ENCODE peak calls at places on chromosomes 13 and 19, in four cellular contexts. R is left ventricle myocardium inferior, E is GM23338, Y is transverse colon. U is an unnamed sample.

GRCh38 chr13:29465741-29466293 is 129.7 kb downstream of the SLC7A1 start:
- DNase-seq in R (peak; percentile 51), E (no peak), Y (no peak), U (peak; percentile 42)

GRCh38 chr13:44452418-44452817 is 78.8 kb downstream of the SERP2 start:
- DNase-seq in R (no peak), E (no peak), Y (no peak), U (no peak)

GRCh38 chr13:54775501-54776191 is 1747.0 kb downstream of the OLFM4 start:
- DNase-seq in R (no peak), E (no peak), Y (no peak), U (no peak)

GRCh38 chr19:44720945-44721344 is 22.0 kb downstream of the CEACAM16 start:
- DNase-seq in R (no peak), E (no peak), Y (no peak), U (no peak)

GRCh38 chr13:51785592-51786424 is 18.2 kb downstream of the DHRS12 start:
- DNase-seq in R (peak; percentile 76), E (no peak), Y (no peak), U (no peak)

GRCh38 chr13:79659161-79659560 is 178.2 kb downstream of the NDFIP2 start:
- DNase-seq in R (peak; percentile 47), E (peak; percentile 10), Y (no peak), U (no peak)

GRCh38 chr13:111303559-111303958 is 16.9 kb upstream of the TEX29 start:
- DNase-seq in R (no peak), E (no peak), Y (no peak), U (no peak)

GRCh38 chr13:97131447-97131846 is 90.7 kb upstream of the MBNL2 start:
- DNase-seq in R (no peak), E (no peak), Y (no peak), U (no peak)

GRCh38 chr19:996051-996838 is 4.0 kb upstream of the GRIN3B start:
- DNase-seq in R (no peak), E (peak; percentile 75), Y (peak; percentile 75), U (peak; percentile 33)

GRCh38 chr13:91450913-91451312 is 52.5 kb downstream of the GPC5 start:
- DNase-seq in R (no peak), E (no peak), Y (no peak), U (no peak)

GRCh38 chr13:21075303-21076264 is 14.2 kb upstream of the LATS2 start:
- DNase-seq in R (peak; percentile 53), E (peak; percentile 76), Y (no peak), U (peak; percentile 29)

GRCh38 chr19:10291554-10292205 is 1.9 kb downstream of the ICAM5 start:
- DNase-seq in R (no peak), E (no peak), Y (no peak), U (no peak)

GRCh38 chr19:38917921-38918491 is 6.0 kb upstream of the CCER2 start:
- DNase-seq in R (no peak), E (peak; percentile 36), Y (no peak), U (peak; percentile 36)

GRCh38 chr13:99721606-99722384 is 220.5 kb downstream of the TM9SF2 start:
- DNase-seq in R (no peak), E (no peak), Y (no peak), U (no peak)

GRCh38 chr19:18223860-18224524 is 2.2 kb downstream of the PDE4C start:
- DNase-seq in R (peak; percentile 45), E (peak; percentile 93), Y (peak; percentile 49), U (peak; percentile 38)

GRCh38 chr19:6503407-6504201 is 1.5 kb upstream of the TUBB4A start:
- DNase-seq in R (peak; percentile 31), E (no peak), Y (no peak), U (no peak)

GRCh38 chr13:85266331-85266730 is 532.9 kb downstream of the SLITRK6 start:
- DNase-seq in R (no peak), E (no peak), Y (no peak), U (no peak)

GRCh38 chr13:51315658-51316057 is 23.8 kb upstream of the SERPINE3 start:
- DNase-seq in R (no peak), E (no peak), Y (no peak), U (no peak)

GRCh38 chr19:39301021-39301420 is 4.8 kb downstream of the IFNL1 start:
- DNase-seq in R (no peak), E (no peak), Y (no peak), U (no peak)

GRCh38 chr13:95788100-95788463 is 111.1 kb downstream of the DNAJC3 start:
- DNase-seq in R (no peak), E (no peak), Y (no peak), U (no peak)

GRCh38 chr19:49363265-49364082 is at the start of gene DKKL1:
- DNase-seq in R (peak; percentile 99), E (peak; percentile 100), Y (peak; percentile 99), U (peak; percentile 95)
- TF ChIP-seq CTCF in R (peak; percentile 32), E (peak; percentile 59), Y (no peak), U (no peak)

GRCh38 chr19:33438016-33438671 is 64.6 kb downstream of the CEBPG start:
- DNase-seq in R (peak; percentile 42), E (no peak), Y (no peak), U (no peak)
- TF ChIP-seq CTCF in R (peak; percentile 46), E (peak; percentile 14), Y (no peak), U (peak; percentile 13)

DNA sequence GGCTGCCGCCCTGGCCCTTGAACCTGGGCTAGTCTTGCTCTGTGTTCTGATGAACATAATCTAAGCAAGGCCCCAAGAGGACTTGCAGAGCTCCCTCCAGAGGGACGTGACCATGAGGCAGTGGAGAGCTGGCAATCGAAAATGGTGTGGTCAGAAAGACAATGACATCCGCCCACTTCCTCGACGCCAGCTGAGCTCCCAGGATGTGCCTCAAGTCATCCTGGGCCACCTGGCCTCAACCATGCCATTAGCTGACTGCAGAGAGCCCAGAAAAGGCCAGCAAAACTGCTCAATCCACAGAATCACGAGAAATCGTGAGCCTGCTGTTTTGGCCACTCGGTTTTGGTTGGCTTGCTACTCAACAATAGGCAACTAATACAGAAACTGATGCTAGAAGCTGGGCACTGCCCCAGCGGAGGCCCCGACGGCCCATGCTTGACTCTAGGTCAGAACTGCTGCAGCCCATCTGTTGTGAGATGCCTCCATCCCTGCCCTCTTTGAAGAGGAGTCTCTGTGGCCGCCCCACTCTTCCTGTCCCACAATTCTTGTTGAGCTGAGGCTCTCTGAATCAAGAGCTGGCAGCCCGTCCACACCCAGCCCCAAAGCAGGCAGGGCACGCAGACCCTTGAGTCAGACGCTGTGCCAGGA is 53.3 kb downstream of the STK24 start:
- DNase-seq in R (no peak), E (no peak), Y (no peak), U (no peak)
- TF ChIP-seq CTCF in R (no peak), E (no peak), Y (no peak), U (no peak)

GRCh38 chr13:30895773-30896172 is 10.3 kb upstream of the MEDAG start:
- DNase-seq in R (peak; percentile 52), E (peak; percentile 34), Y (no peak), U (no peak)

GRCh38 chr13:30898070-30898469 is 8.0 kb upstream of the MEDAG start:
- DNase-seq in R (no peak), E (peak; percentile 29), Y (no peak), U (no peak)

GRCh38 chr13:30904043-30904442 is 2.0 kb upstream of the MEDAG start:
- DNase-seq in R (no peak), E (no peak), Y (no peak), U (no peak)

GRCh38 chr13:30900952-30901749 is 4.9 kb upstream of the MEDAG start:
- DNase-seq in R (no peak), E (no peak), Y (no peak), U (no peak)

DNA sequence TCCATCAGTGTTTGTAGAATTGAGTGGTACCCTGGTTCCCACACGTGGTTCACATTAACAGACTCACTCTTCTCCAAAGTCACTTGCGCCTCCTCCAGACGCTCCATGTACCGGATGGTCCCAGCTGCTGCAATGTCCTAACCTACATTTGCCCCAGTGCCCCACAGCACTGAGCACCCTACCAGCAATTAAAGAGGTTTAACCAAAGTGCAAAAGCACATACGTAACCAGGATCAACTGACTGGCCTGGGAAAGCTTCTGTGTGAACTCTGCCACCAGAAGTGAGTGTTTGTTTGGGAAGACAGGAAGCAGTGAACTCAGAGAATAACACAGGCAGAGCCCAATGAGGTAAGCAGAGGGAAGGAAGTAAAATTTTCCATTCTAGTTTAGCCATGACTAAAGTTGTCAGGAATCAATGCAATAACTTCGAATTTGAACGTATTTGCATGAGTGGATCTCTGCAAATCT is 7.3 kb upstream of the MEDAG start:
- DNase-seq in R (no peak), E (no peak), Y (no peak), U (no peak)
- TF ChIP-seq CTCF in R (no peak), E (no peak), Y (no peak), U (no peak)